ENCODE peak calls at places on chromosome 12, in six cellular contexts. K is MCF 10A, B is neural crest cell, G is IMR-90, J is OCI-LY7, H is GM10248. I is an unnamed sample.

GRCh38 chr12:57755454-57756372 is 810 bp downstream of the MARCHF9 start:
- DNase-seq in K (no peak), B (no peak), G (no peak), J (peak), H (no peak), I (no peak)

GRCh38 chr12:51323966-51324895 is at the start of gene BIN2:
- DNase-seq in K (no peak), B (no peak), G (no peak), J (peak), H (peak), I (no peak)

GRCh38 chr12:52865090-52865944 is 16.5 kb upstream of the KRT78 start:
- DNase-seq in K (peak), B (peak), G (peak), J (peak), H (peak), I (peak)

GRCh38 chr12:31008241-31008711 is 65.4 kb upstream of the DDX11 start:
- DNase-seq in K (no peak), B (no peak), G (no peak), J (no peak), H (no peak), I (no peak)

GRCh38 chr12:17976202-17976601 is 113.8 kb downstream of the RERGL start:
- DNase-seq in K (peak), B (no peak), G (no peak), J (no peak), H (no peak), I (no peak)

GRCh38 chr12:810635-811415 is 58.4 kb downstream of the WNK1 start:
- DNase-seq in K (no peak), B (no peak), G (peak), J (no peak), H (peak), I (no peak)

GRCh38 chr12:85623726-85624125 is 212.5 kb downstream of the RASSF9 start:
- DNase-seq in K (no peak), B (no peak), G (no peak), J (no peak), H (no peak), I (no peak)

GRCh38 chr12:91316161-91316759 is 133.6 kb upstream of the DCN start:
- DNase-seq in K (no peak), B (no peak), G (peak), J (no peak), H (no peak), I (no peak)

GRCh38 chr12:219891-220352 is 6.0 kb upstream of the SLC6A12 start:
- DNase-seq in K (peak), B (peak), G (peak), J (peak), H (peak), I (no peak)

DNA sequence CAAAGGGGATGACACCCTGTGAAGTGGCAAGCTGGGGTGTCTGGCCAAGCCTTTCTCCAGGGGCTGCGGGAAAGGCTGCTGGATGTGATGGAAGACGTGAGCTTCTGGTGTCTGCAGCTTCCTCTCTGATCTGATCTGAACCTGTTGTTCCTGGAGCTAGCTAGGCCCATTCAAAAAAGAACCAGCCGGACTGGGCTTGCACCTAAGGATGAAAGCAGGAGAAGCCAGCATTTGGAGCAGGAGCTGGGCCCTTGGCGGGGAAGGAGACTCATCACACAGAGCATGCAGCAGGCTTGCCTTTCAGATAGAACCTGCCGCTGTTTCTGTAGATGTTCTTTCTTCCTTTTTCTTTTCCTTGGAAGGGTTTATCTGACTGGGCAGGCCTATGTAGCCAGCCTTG is 9.5 kb downstream of the RPH3A start:
- DNase-seq in K (no peak), B (no peak), G (no peak), J (no peak), H (no peak), I (no peak)
- TF ChIP-seq CTCF in K (no peak), B (no peak), G (no peak), J (no peak), H (no peak), I (no peak)

GRCh38 chr12:110338754-110339153 is 57.7 kb downstream of the ATP2A2 start:
- DNase-seq in K (peak), B (no peak), G (no peak), J (peak), H (peak), I (no peak)
- TF ChIP-seq CTCF in K (peak), B (peak), G (peak), J (peak), H (no peak), I (peak)

GRCh38 chr12:45296046-45296586 is 80.2 kb downstream of the ANO6 start:
- DNase-seq in K (no peak), B (no peak), G (no peak), J (no peak), H (no peak), I (no peak)

GRCh38 chr12:45289245-45290217 is 73.6 kb downstream of the ANO6 start:
- DNase-seq in K (no peak), B (no peak), G (peak), J (no peak), H (no peak), I (no peak)

GRCh38 chr12:45290218-45290609 is 74.3 kb downstream of the ANO6 start:
- DNase-seq in K (peak), B (no peak), G (peak), J (no peak), H (no peak), I (no peak)

GRCh38 chr12:45291518-45291917 is 75.6 kb downstream of the ANO6 start:
- DNase-seq in K (no peak), B (no peak), G (no peak), J (no peak), H (no peak), I (no peak)

DNA sequence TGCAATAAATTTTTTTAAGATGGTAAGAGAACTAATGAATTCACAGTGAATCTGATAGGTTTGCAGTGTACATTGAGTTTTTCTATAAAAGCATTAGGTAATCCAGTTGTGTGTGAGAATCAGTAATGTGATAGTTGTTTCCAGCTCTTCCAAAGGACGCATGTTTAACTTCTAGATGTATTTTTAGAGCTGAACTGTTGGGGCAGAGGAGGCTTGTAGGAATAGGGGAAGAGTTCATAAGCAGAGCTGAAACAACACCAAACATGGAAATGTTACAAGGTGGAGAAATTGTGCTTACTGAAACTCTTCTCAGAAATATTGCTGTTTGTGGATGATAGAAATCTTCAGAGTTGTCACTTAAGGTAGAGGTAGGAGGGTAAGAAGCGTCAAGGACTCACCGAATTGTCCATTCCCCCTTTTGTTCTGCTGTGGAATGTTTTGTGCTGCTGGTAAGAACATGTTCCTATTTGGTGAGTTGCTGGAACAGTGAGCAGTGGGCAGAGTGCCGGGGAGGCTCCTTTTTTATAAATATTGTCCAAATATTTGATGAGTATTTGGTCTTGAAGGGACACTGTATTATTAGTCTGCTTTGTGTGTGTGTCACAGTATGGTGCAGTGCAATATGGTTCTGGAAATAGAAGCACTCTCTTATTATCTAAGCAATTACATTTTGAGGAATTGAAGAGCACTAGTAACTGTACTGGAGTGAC is 76.7 kb downstream of the ANO6 start:
- DNase-seq in K (no peak), B (no peak), G (peak), J (no peak), H (no peak), I (no peak)
- TF ChIP-seq CTCF in K (no peak), B (no peak), G (no peak), J (no peak), H (no peak), I (no peak)

GRCh38 chr12:47299586-47299985 is 219.8 kb upstream of the AMIGO2 start:
- DNase-seq in K (no peak), B (no peak), G (no peak), J (no peak), H (no peak), I (no peak)
- TF ChIP-seq CTCF in K (no peak), B (no peak), G (no peak), J (no peak), H (no peak), I (no peak)

GRCh38 chr12:66032739-66033138 is 97.8 kb downstream of the LLPH start:
- DNase-seq in K (no peak), B (no peak), G (no peak), J (no peak), H (no peak), I (no peak)
- TF ChIP-seq CTCF in K (no peak), B (no peak), G (no peak), J (no peak), H (no peak), I (no peak)

GRCh38 chr12:49296836-49297694 is 2.1 kb downstream of the PRPH start:
- DNase-seq in K (peak), B (no peak), G (no peak), J (no peak), H (peak), I (no peak)

GRCh38 chr12:49294086-49294803 is 702 bp upstream of the PRPH start:
- DNase-seq in K (no peak), B (no peak), G (no peak), J (no peak), H (no peak), I (no peak)

GRCh38 chr12:49294804-49295086 is 202 bp upstream of the PRPH start:
- DNase-seq in K (no peak), B (no peak), G (no peak), J (no peak), H (no peak), I (no peak)

GRCh38 chr12:49296034-49296835 is 1.3 kb downstream of the PRPH start:
- DNase-seq in K (peak), B (peak), G (no peak), J (peak), H (peak), I (peak)

GRCh38 chr12:49295087-49296001 is at the start of gene PRPH:
- DNase-seq in K (no peak), B (no peak), G (no peak), J (no peak), H (no peak), I (peak)
- TF ChIP-seq CTCF in K (no peak), B (no peak), G (no peak), J (no peak), H (no peak), I (no peak)

DNA sequence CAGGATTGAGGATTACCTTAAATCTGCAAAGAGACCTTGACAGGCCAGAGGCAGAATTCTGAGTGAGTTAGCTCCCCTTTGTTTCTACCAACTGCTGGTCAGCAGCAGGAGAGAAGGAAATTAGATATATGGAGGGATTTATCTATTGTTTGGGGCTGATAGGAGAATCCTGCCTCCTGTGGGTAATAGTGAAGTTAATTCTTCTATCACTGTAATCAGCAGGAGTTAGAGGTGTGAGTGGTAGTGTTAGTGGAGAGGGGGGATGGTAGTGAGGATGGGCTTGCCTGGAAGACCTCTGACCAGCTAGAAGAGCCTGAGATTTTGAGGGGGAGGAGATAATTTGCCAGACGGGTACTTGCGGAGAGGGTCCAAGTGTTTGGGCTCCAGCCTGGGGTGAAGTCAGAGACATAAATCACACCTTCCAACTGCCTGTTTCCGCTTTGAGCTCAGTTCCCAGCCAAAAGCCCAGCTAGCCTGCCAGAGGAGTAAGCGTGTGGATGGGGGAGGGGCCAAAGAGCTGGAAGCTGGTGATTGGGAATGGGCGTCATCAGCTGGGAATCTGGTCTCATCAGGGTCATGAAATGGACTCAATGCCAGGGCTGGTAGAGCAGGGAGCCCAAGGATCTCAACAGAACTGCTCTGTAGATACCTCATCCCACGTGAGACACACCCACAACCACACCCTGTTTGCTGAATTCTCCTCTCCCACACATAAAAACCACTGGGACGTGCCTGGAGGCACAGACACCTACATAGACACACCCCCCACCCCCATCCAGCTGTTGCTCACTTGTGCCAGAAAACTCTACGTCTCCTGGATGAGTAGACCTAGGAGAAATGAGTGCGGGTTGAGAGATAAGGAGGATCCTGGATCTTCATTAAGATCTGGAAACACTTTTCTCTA is 13.1 kb upstream of the ITGA5 start:
- DNase-seq in K (peak), B (no peak), G (peak), J (no peak), H (no peak), I (no peak)
- TF ChIP-seq CTCF in K (no peak), B (no peak), G (no peak), J (no peak), H (no peak), I (no peak)

GRCh38 chr12:118606690-118607089 is 230.3 kb downstream of the SUDS3 start:
- DNase-seq in K (no peak), B (no peak), G (no peak), J (no peak), H (no peak), I (no peak)

GRCh38 chr12:118611770-118612169 is 235.4 kb downstream of the SUDS3 start:
- DNase-seq in K (no peak), B (no peak), G (no peak), J (no peak), H (no peak), I (no peak)

GRCh38 chr12:118611295-118611694 is 234.9 kb downstream of the SUDS3 start:
- DNase-seq in K (peak), B (peak), G (no peak), J (no peak), H (no peak), I (no peak)

GRCh38 chr12:118607831-118608230 is 231.5 kb downstream of the SUDS3 start:
- DNase-seq in K (no peak), B (no peak), G (no peak), J (no peak), H (no peak), I (no peak)

GRCh38 chr12:118608770-118609344 is 232.5 kb downstream of the SUDS3 start:
- DNase-seq in K (no peak), B (no peak), G (no peak), J (no peak), H (no peak), I (no peak)
- TF ChIP-seq CTCF in K (no peak), B (no peak), G (no peak), J (no peak), H (no peak), I (no peak)

DNA sequence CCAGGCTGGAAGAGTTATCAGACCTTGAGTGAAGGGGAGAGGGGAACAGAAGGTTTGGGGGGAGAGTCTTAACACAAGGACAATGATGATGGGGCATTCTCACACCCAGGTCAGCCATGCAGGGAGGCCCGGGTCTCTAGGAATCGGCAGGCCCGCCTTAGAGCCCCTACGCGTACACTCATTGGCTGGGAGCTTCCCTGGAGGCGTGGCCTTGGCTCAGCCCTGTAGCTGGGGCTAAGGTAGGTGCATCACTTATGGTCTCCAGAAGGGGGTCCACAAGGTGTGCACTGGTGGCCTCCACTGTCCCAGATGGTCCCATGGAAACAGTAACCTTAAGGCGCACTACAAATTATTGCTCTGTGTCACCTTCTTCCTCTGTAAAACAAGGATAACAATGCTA is 660.1 kb downstream of the MED13L start:
- DNase-seq in K (no peak), B (no peak), G (no peak), J (no peak), H (no peak), I (no peak)
- TF ChIP-seq CTCF in K (no peak), B (no peak), G (no peak), J (no peak), H (no peak), I (no peak)